ENCODE peak calls at places on chromosomes 5 and 9, in ten cellular contexts. M, K, T, D, Z, L, C, P, S and R are unnamed samples.

GRCh38 chr9:38177680-38178079 is 108.7 kb upstream of the SHB start:
- DNase-seq in M (no peak), K (no peak), T (no peak), D (no peak), Z (no peak), L (no peak), C (no peak), P (no peak), S (no peak), R (no peak)

GRCh38 chr5:35466746-35467145 is 150.9 kb upstream of the SPEF2 start:
- DNase-seq in M (no peak), K (no peak), T (no peak), D (no peak), Z (no peak), L (no peak), C (no peak), P (no peak), S (no peak), R (no peak)

GRCh38 chr9:129109952-129110739 is 447 bp downstream of the CRAT start:
- DNase-seq in M (no peak), K (peak), T (peak), D (no peak), Z (no peak), L (peak), C (no peak), P (peak), S (no peak), R (no peak)

GRCh38 chr5:150155258-150156032 is at the start of gene PDGFRB:
- DNase-seq in M (peak), K (peak), T (peak), D (peak), Z (peak), L (peak), C (peak), P (peak), S (peak), R (peak)

GRCh38 chr5:153081385-153081784 is 409.1 kb upstream of the GRIA1 start:
- DNase-seq in M (no peak), K (peak), T (no peak), D (no peak), Z (no peak), L (no peak), C (no peak), P (no peak), S (no peak), R (no peak)

GRCh38 chr5:82096249-82096648 is 124.4 kb downstream of the ATG10 start:
- DNase-seq in M (no peak), K (no peak), T (no peak), D (no peak), Z (no peak), L (no peak), C (no peak), P (no peak), S (no peak), R (no peak)

GRCh38 chr5:139178948-139179347 is 19.2 kb downstream of the SIL1 start:
- DNase-seq in M (no peak), K (peak), T (peak), D (no peak), Z (peak), L (peak), C (no peak), P (no peak), S (peak), R (peak)

GRCh38 chr5:1723476-1723875 is 76.2 kb downstream of the MRPL36 start:
- DNase-seq in M (no peak), K (no peak), T (peak), D (no peak), Z (no peak), L (no peak), C (no peak), P (no peak), S (no peak), R (no peak)

GRCh38 chr5:38765461-38765861 is 80.4 kb upstream of the OSMR start:
- DNase-seq in M (no peak), K (peak), T (no peak), D (no peak), Z (peak), L (no peak), C (no peak), P (no peak), S (no peak), R (no peak)

GRCh38 chr9:113290052-113290607 is 13.0 kb downstream of the RNF183 start:
- DNase-seq in M (no peak), K (no peak), T (no peak), D (no peak), Z (no peak), L (no peak), C (no peak), P (no peak), S (no peak), R (no peak)

GRCh38 chr9:21688108-21689102 is 114.0 kb upstream of the MTAP start:
- DNase-seq in M (peak), K (peak), T (no peak), D (no peak), Z (peak), L (no peak), C (no peak), P (peak), S (no peak), R (peak)

GRCh38 chr5:96714951-96715451 is 52.8 kb downstream of the CAST start:
- DNase-seq in M (peak), K (peak), T (peak), D (peak), Z (peak), L (no peak), C (peak), P (no peak), S (peak), R (peak)

GRCh38 chr5:142108432-142109355 is at the start of gene NDFIP1:
- DNase-seq in M (peak), K (peak), T (peak), D (peak), Z (peak), L (peak), C (peak), P (peak), S (peak), R (peak)

GRCh38 chr5:57173026-57173317 is 887 bp upstream of the GPBP1 start:
- DNase-seq in M (no peak), K (no peak), T (no peak), D (no peak), Z (no peak), L (no peak), C (no peak), P (no peak), S (peak), R (no peak)

GRCh38 chr5:79871721-79872120 is 119.3 kb downstream of the MTX3 start:
- DNase-seq in M (no peak), K (no peak), T (no peak), D (no peak), Z (no peak), L (no peak), C (no peak), P (no peak), S (no peak), R (no peak)

GRCh38 chr9:127075592-127076380 is 46.6 kb downstream of the ANGPTL2 start:
- DNase-seq in M (peak), K (no peak), T (no peak), D (no peak), Z (peak), L (no peak), C (no peak), P (no peak), S (no peak), R (no peak)

GRCh38 chr5:169804861-169805260 is 167.8 kb downstream of the DOCK2 start:
- DNase-seq in M (no peak), K (peak), T (no peak), D (no peak), Z (peak), L (no peak), C (no peak), P (no peak), S (no peak), R (no peak)

GRCh38 chr5:10601246-10602030 is 37.6 kb downstream of the ANKRD33B start:
- DNase-seq in M (peak), K (peak), T (peak), D (peak), Z (peak), L (peak), C (no peak), P (peak), S (peak), R (peak)

GRCh38 chr5:118069452-118069851 is 918.9 kb downstream of the DTWD2 start:
- DNase-seq in M (no peak), K (no peak), T (no peak), D (no peak), Z (no peak), L (no peak), C (no peak), P (no peak), S (no peak), R (no peak)

GRCh38 chr5:118068886-118069285 is 919.5 kb downstream of the DTWD2 start:
- DNase-seq in M (no peak), K (no peak), T (no peak), D (no peak), Z (no peak), L (no peak), C (no peak), P (no peak), S (no peak), R (no peak)

GRCh38 chr5:118070041-118070440 is 918.3 kb downstream of the DTWD2 start:
- DNase-seq in M (no peak), K (no peak), T (no peak), D (no peak), Z (no peak), L (no peak), C (no peak), P (no peak), S (no peak), R (no peak)
- TF ChIP-seq CTCF in M (no peak), K (no peak), T (no peak), D (no peak), Z (no peak), L (no peak), C (no peak), P (no peak), S (no peak), R (no peak)

GRCh38 chr5:95283022-95283615 is 1.8 kb downstream of the MCTP1 start:
- DNase-seq in M (no peak), K (no peak), T (no peak), D (no peak), Z (no peak), L (no peak), C (no peak), P (no peak), S (no peak), R (no peak)
- H3K4me3 ChIP-seq in M (peak), K (no peak), T (no peak), D (peak), Z (no peak), L (no peak), C (no peak), P (peak), S (no peak), R (no peak)

DNA sequence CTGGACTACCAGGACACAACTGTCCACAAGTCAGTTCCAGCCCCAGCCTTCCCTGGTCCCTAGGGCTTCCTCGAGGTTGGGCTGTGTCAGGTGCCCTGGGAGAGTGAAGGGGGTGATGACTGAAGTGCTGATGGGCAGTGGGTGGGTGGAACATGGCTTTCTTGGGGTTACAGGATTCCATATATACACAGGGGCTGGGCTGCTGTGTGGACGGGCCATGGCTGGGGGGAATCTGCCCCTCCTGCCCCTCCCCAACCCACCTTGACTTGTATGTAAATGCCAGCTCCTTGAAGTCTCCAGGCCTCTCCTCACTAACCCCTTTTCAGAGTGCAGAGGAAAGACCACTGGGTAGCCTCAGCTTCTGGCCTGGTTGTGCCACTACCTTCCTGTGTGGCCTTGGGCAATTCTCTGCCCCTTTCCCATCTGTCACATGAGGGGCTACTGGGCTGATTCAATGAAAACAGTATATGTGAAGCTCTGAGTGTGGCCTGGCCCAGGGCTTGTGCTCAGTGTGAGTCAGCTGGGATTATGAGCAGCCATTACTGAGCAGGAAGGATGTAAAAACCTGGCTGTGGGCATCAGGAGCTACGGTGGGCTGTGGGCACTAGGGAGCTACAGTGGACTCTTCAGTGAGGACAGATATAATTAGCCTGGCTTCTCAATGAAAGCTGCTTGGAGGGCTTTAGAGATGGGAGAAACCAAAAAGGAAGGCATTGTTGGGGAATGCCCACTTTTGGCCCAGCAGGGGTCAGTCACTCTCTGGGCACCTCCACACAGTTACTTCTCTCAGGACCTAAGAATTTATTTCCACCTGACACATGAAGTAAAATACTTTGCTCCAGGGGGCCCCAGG is 23.3 kb downstream of the PITX1 start:
- DNase-seq in M (no peak), K (no peak), T (no peak), D (no peak), Z (no peak), L (no peak), C (no peak), P (no peak), S (no peak), R (no peak)
- TF ChIP-seq CTCF in M (peak), K (no peak), T (no peak), D (no peak), Z (peak), L (peak), C (no peak), P (peak), S (no peak), R (no peak)

GRCh38 chr9:33446507-33447403 is 638 bp downstream of the AQP3 start:
- DNase-seq in M (peak), K (peak), T (peak), D (peak), Z (peak), L (peak), C (peak), P (no peak), S (peak), R (peak)

GRCh38 chr9:33448159-33448511 is 742 bp upstream of the AQP3 start:
- DNase-seq in M (no peak), K (no peak), T (no peak), D (no peak), Z (no peak), L (no peak), C (no peak), P (no peak), S (peak), R (no peak)

GRCh38 chr9:33447404-33448158 is at the start of gene AQP3:
- DNase-seq in M (no peak), K (no peak), T (peak), D (peak), Z (peak), L (peak), C (peak), P (peak), S (peak), R (peak)

GRCh38 chr9:33445389-33445881 is 2.0 kb downstream of the AQP3 start:
- DNase-seq in M (no peak), K (no peak), T (peak), D (no peak), Z (no peak), L (no peak), C (no peak), P (no peak), S (peak), R (no peak)

DNA sequence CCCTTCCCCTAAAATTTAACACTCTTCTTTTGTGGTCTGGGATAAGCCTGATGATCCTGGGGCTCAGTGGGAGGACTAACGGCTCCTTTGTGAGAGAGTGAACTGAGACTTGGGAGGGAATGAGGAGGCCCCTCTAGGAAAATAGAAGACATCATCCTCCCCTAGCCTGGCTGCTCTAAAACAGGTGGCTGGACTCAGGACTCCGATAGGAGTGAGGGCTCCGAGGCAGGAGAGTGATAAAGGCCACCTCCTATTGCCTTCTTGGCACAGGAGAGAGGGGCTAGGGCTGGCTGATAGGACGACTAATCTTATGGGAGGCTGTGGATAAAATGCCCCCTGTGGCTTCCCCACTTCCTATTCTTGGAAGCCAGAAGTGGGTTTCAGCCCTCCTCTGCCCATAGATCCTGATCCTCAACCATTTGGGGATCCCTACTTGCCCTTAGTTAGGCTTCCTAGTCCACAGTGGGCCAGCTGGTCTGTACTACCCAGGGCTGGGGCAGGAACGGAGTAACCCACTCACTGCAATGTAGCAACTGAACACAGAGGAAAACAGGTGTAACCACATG is 1.4 kb downstream of the AQP3 start:
- DNase-seq in M (no peak), K (no peak), T (no peak), D (no peak), Z (no peak), L (peak), C (no peak), P (no peak), S (no peak), R (no peak)
- H3K4me3 ChIP-seq in M (no peak), K (no peak), T (peak), D (peak), Z (no peak), L (peak), C (peak), P (peak), S (no peak), R (no peak)

GRCh38 chr5:61817472-61818326 is 485.6 kb downstream of the ZSWIM6 start:
- DNase-seq in M (no peak), K (peak), T (no peak), D (peak), Z (peak), L (peak), C (no peak), P (no peak), S (peak), R (no peak)
- TF ChIP-seq CTCF in M (peak), K (peak), T (peak), D (peak), Z (peak), L (peak), C (no peak), P (peak), S (peak), R (peak)

GRCh38 chr9:124348831-124349230 is 66.4 kb downstream of the PSMB7 start:
- DNase-seq in M (no peak), K (no peak), T (no peak), D (no peak), Z (no peak), L (no peak), C (no peak), P (peak), S (no peak), R (no peak)

GRCh38 chr9:124349675-124350484 is 65.4 kb downstream of the PSMB7 start:
- DNase-seq in M (no peak), K (no peak), T (no peak), D (no peak), Z (no peak), L (no peak), C (no peak), P (peak), S (no peak), R (no peak)

GRCh38 chr9:124349267-124349666 is 66.0 kb downstream of the PSMB7 start:
- DNase-seq in M (no peak), K (no peak), T (no peak), D (no peak), Z (no peak), L (no peak), C (no peak), P (no peak), S (no peak), R (no peak)

GRCh38 chr9:124351672-124352468 is 63.4 kb downstream of the PSMB7 start:
- DNase-seq in M (no peak), K (no peak), T (no peak), D (peak), Z (no peak), L (no peak), C (no peak), P (no peak), S (no peak), R (no peak)

GRCh38 chr9:124350485-124351263 is 64.6 kb downstream of the PSMB7 start:
- DNase-seq in M (no peak), K (no peak), T (no peak), D (no peak), Z (no peak), L (no peak), C (no peak), P (no peak), S (no peak), R (no peak)
- H3K4me3 ChIP-seq in M (no peak), K (no peak), T (no peak), D (no peak), Z (no peak), L (no peak), C (no peak), P (no peak), S (no peak), R (no peak)

GRCh38 chr9:97982191-97982718 is 886 bp upstream of the ANP32B start:
- DNase-seq in M (no peak), K (no peak), T (no peak), D (no peak), Z (no peak), L (peak), C (no peak), P (no peak), S (no peak), R (no peak)

GRCh38 chr9:97985058-97985861 is 2.1 kb downstream of the ANP32B start:
- DNase-seq in M (peak), K (peak), T (no peak), D (peak), Z (no peak), L (peak), C (no peak), P (peak), S (no peak), R (no peak)

GRCh38 chr9:97984188-97985057 is 1.3 kb downstream of the ANP32B start:
- DNase-seq in M (peak), K (peak), T (peak), D (peak), Z (peak), L (peak), C (peak), P (peak), S (peak), R (peak)

GRCh38 chr9:97982719-97983523 is at the start of gene ANP32B:
- DNase-seq in M (peak), K (peak), T (peak), D (peak), Z (peak), L (peak), C (peak), P (peak), S (peak), R (peak)

GRCh38 chr9:97983524-97984187 is 515 bp downstream of the ANP32B start:
- DNase-seq in M (no peak), K (peak), T (peak), D (peak), Z (peak), L (peak), C (peak), P (peak), S (peak), R (peak)
- TF ChIP-seq CTCF in M (peak), K (no peak), T (no peak), D (no peak), Z (no peak), L (no peak), C (no peak), P (no peak), S (no peak), R (no peak)

DNA sequence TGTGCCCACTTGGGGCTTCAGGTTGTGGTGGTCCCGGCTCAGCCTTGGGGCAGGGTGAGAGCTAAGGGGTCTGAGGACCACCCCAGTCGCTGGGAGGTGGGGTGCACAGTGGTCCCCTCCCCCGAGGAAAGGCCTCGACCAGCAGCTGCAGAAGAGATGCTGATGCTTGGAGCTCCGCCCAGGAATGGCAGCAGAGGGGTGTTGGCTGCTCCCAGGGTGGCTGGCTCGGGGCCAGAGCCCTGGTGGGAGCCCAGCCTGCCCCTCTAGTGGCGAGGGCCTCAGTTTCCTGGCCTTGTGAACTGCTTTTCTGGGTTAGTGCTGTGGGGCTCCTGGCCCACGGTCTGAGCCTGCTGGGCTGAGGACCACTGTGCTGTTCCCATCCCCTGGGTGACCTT is 1.2 kb downstream of the DIPK1B start:
- DNase-seq in M (no peak), K (no peak), T (no peak), D (no peak), Z (no peak), L (no peak), C (no peak), P (no peak), S (no peak), R (no peak)
- H3K4me3 ChIP-seq in M (peak), K (peak), T (no peak), D (peak), Z (no peak), L (peak), C (no peak), P (peak), S (no peak), R (no peak)